ENCODE peak calls at places on chromosomes 3 and 15, in nine cellular contexts. X, H, T, P, E, K, W, G and L are unnamed samples.

GRCh38 chr3:69500604-69501003 is 114.7 kb upstream of the FRMD4B start:
- DNase-seq in X (no peak), H (no peak), T (no peak), P (no peak), E (no peak), K (peak), W (no peak), G (no peak), L (no peak)

GRCh38 chr3:97862582-97862981 is 40.8 kb downstream of the CRYBG3 start:
- DNase-seq in X (no peak), H (no peak), T (no peak), P (no peak), E (no peak), K (no peak), W (no peak), G (no peak), L (no peak)

GRCh38 chr3:44136421-44136820 is 105.3 kb upstream of the TOPAZ1 start:
- DNase-seq in X (no peak), H (peak), T (no peak), P (no peak), E (no peak), K (no peak), W (peak), G (no peak), L (no peak)

GRCh38 chr3:29183346-29184087 is 97.4 kb upstream of the RBMS3 start:
- DNase-seq in X (no peak), H (no peak), T (no peak), P (no peak), E (no peak), K (no peak), W (peak), G (no peak), L (peak)

GRCh38 chr3:9627901-9628633 is 21.2 kb upstream of the MTMR14 start:
- DNase-seq in X (no peak), H (no peak), T (no peak), P (no peak), E (no peak), K (no peak), W (no peak), G (no peak), L (no peak)

GRCh38 chr3:143514874-143515273 is 333.4 kb downstream of the SLC9A9 start:
- DNase-seq in X (no peak), H (no peak), T (no peak), P (no peak), E (no peak), K (no peak), W (no peak), G (no peak), L (no peak)

GRCh38 chr15:64911317-64912186 is at the start of gene ANKDD1A:
- DNase-seq in X (peak), H (peak), T (no peak), P (peak), E (peak), K (peak), W (peak), G (peak), L (no peak)

GRCh38 chr3:52570076-52570475 is 33.7 kb downstream of the UQCC5 start:
- DNase-seq in X (no peak), H (no peak), T (no peak), P (no peak), E (no peak), K (no peak), W (no peak), G (no peak), L (no peak)

GRCh38 chr3:66633564-66633963 is 132.7 kb upstream of the LRIG1 start:
- DNase-seq in X (no peak), H (no peak), T (no peak), P (no peak), E (no peak), K (no peak), W (no peak), G (no peak), L (no peak)

GRCh38 chr3:112043621-112044201 is 9.2 kb downstream of the TMPRSS7 start:
- DNase-seq in X (peak), H (peak), T (peak), P (peak), E (peak), K (no peak), W (peak), G (peak), L (peak)

GRCh38 chr15:28107111-28107893 is 8.2 kb upstream of the OCA2 start:
- DNase-seq in X (no peak), H (no peak), T (no peak), P (peak), E (no peak), K (no peak), W (no peak), G (no peak), L (no peak)

GRCh38 chr3:7638103-7638502 is 777.2 kb downstream of the GRM7 start:
- DNase-seq in X (no peak), H (no peak), T (no peak), P (no peak), E (no peak), K (no peak), W (no peak), G (no peak), L (no peak)

GRCh38 chr3:104102386-104102785 is 1264.3 kb upstream of the ALCAM start:
- DNase-seq in X (peak), H (peak), T (peak), P (peak), E (peak), K (no peak), W (peak), G (peak), L (peak)

GRCh38 chr3:39289107-39289506 is 9.3 kb upstream of the CX3CR1 start:
- DNase-seq in X (no peak), H (no peak), T (no peak), P (no peak), E (no peak), K (no peak), W (no peak), G (no peak), L (no peak)

GRCh38 chr3:73245459-73245858 is 184.0 kb downstream of the EBLN2 start:
- DNase-seq in X (no peak), H (no peak), T (no peak), P (no peak), E (no peak), K (no peak), W (no peak), G (no peak), L (peak)

GRCh38 chr3:59081071-59081470 is 31.2 kb upstream of the CFAP20DC start:
- DNase-seq in X (no peak), H (no peak), T (no peak), P (no peak), E (no peak), K (no peak), W (no peak), G (no peak), L (peak)

GRCh38 chr3:45244356-45244755 is 18.3 kb upstream of the TMEM158 start:
- DNase-seq in X (no peak), H (no peak), T (no peak), P (no peak), E (peak), K (no peak), W (no peak), G (no peak), L (no peak)

GRCh38 chr3:38561746-38562466 is 65.8 kb downstream of the EXOG start:
- DNase-seq in X (no peak), H (no peak), T (no peak), P (no peak), E (no peak), K (no peak), W (no peak), G (no peak), L (no peak)

GRCh38 chr15:65660927-65661326 is 39.2 kb downstream of the SLC24A1 start:
- DNase-seq in X (no peak), H (no peak), T (no peak), P (no peak), E (no peak), K (no peak), W (no peak), G (no peak), L (no peak)

GRCh38 chr15:98000249-98001203 is 40.0 kb downstream of the ARRDC4 start:
- DNase-seq in X (no peak), H (peak), T (no peak), P (no peak), E (no peak), K (no peak), W (peak), G (no peak), L (no peak)

GRCh38 chr3:126056123-126056522 is 27.8 kb downstream of the SLC41A3 start:
- DNase-seq in X (no peak), H (no peak), T (no peak), P (no peak), E (no peak), K (no peak), W (no peak), G (no peak), L (no peak)

GRCh38 chr3:155070932-155071387 is 9.2 kb upstream of the MME start:
- DNase-seq in X (no peak), H (no peak), T (peak), P (no peak), E (no peak), K (no peak), W (peak), G (peak), L (peak)

GRCh38 chr3:29284578-29284977 is 3.7 kb downstream of the RBMS3 start:
- DNase-seq in X (no peak), H (no peak), T (no peak), P (no peak), E (no peak), K (no peak), W (peak), G (no peak), L (no peak)

GRCh38 chr15:36363335-36363734 is 216.1 kb upstream of the CDIN1 start:
- DNase-seq in X (no peak), H (no peak), T (no peak), P (no peak), E (no peak), K (no peak), W (peak), G (no peak), L (no peak)

GRCh38 chr15:75785771-75786563 is 57.3 kb upstream of the UBE2Q2 start:
- DNase-seq in X (peak), H (no peak), T (no peak), P (no peak), E (peak), K (no peak), W (no peak), G (no peak), L (no peak)

GRCh38 chr15:52505141-52505540 is 23.5 kb downstream of the MYO5A start:
- DNase-seq in X (no peak), H (no peak), T (no peak), P (no peak), E (no peak), K (peak), W (no peak), G (no peak), L (peak)

GRCh38 chr15:59301527-59301926 is 71.1 kb downstream of the MYO1E start:
- DNase-seq in X (no peak), H (no peak), T (no peak), P (no peak), E (no peak), K (no peak), W (no peak), G (no peak), L (no peak)

GRCh38 chr3:52383446-52383845 is 61.5 kb downstream of the SEMA3G start:
- DNase-seq in X (no peak), H (no peak), T (no peak), P (no peak), E (no peak), K (no peak), W (no peak), G (no peak), L (no peak)

GRCh38 chr3:16828815-16829214 is 55.9 kb upstream of the PLCL2 start:
- DNase-seq in X (peak), H (no peak), T (peak), P (peak), E (no peak), K (no peak), W (peak), G (no peak), L (peak)